ENCODE peak calls at places on chromosome 15, in four cellular contexts. J is K562, B is GM12878, F is HepG2. H is an unnamed sample.

GRCh38 chr15:58003810-58004209 is 61.7 kb downstream of the ALDH1A2 start:
- DNase-seq in F (no peak), J (no peak), B (no peak), H (no peak)

GRCh38 chr15:80591938-80592825 is 102.9 kb upstream of the ABHD17C start:
- DNase-seq in B (no peak), F (no peak), J (no peak), H (no peak)

GRCh38 chr15:25596644-25597562 is 158.1 kb upstream of the UBE3A start:
- DNase-seq in J (no peak), F (no peak), B (no peak), H (no peak)

GRCh38 chr15:47750030-47750739 is 32.9 kb downstream of the SEMA6D start:
- DNase-seq in B (no peak), J (no peak), F (no peak), H (no peak)

GRCh38 chr15:40115670-40116093 is 7.0 kb upstream of the BMF start:
- DNase-seq in F (peak; percentile 54), B (peak; percentile 83), J (no peak), H (no peak)

GRCh38 chr15:48628832-48629231 is 16.7 kb downstream of the FBN1 start:
- DNase-seq in J (no peak), F (no peak), B (no peak), H (no peak)

GRCh38 chr15:89494941-89495637 is 1.3 kb downstream of the RHCG start:
- DNase-seq in B (no peak), F (no peak), J (peak; percentile 51), H (no peak)

GRCh38 chr15:73683624-73684536 is at the start of gene CD276:
- DNase-seq in J (peak; percentile 72), B (no peak), F (peak; percentile 61), H (peak; percentile 45)

GRCh38 chr15:58483316-58483715 is 51.5 kb downstream of the LIPC start:
- DNase-seq in B (no peak), J (no peak), F (no peak), H (no peak)

GRCh38 chr15:63274427-63274826 is 3.0 kb upstream of the APH1B start:
- DNase-seq in B (no peak), J (no peak), F (no peak), H (no peak)

GRCh38 chr15:80533934-80534333 is 129.8 kb downstream of the ARNT2 start:
- DNase-seq in B (no peak), F (no peak), J (no peak), H (no peak)

GRCh38 chr15:45393851-45394250 is 15.5 kb upstream of the GATM start:
- DNase-seq in J (no peak), F (peak; percentile 59), B (no peak), H (no peak)

GRCh38 chr15:90553248-90553745 is 23.6 kb downstream of the CRTC3 start:
- DNase-seq in F (no peak), B (no peak), J (no peak), H (no peak)

GRCh38 chr15:67937153-67937761 is 97.4 kb upstream of the RNU6-1 start:
- DNase-seq in B (no peak), F (no peak), J (no peak), H (no peak)

GRCh38 chr15:43186003-43186353 is 775 bp downstream of the CCNDBP1 start:
- DNase-seq in F (no peak), B (no peak), J (no peak), H (no peak)

GRCh38 chr15:82739086-82739485 is 29.4 kb upstream of the AP3B2 start:
- DNase-seq in B (no peak), F (no peak), J (peak; percentile 13), H (no peak)

GRCh38 chr15:67479781-67480180 is 41.1 kb upstream of the C15orf61 start:
- DNase-seq in F (no peak), J (no peak), B (no peak), H (no peak)

GRCh38 chr15:32688151-32688639 is 29.6 kb upstream of the GREM1 start:
- DNase-seq in F (peak; percentile 67), J (no peak), B (no peak), H (no peak)

GRCh38 chr15:81097893-81098280 is 36.2 kb upstream of the CFAP161 start:
- DNase-seq in J (no peak), F (no peak), B (no peak), H (no peak)

GRCh38 chr15:47839233-47839867 is 122.0 kb downstream of the SEMA6D start:
- DNase-seq in J (no peak), F (no peak), B (no peak), H (no peak)

GRCh38 chr15:66498501-66499386 is 1.2 kb upstream of the SNAPC5 start:
- DNase-seq in J (no peak), B (no peak), F (peak; percentile 15), H (no peak)

GRCh38 chr15:76799760-76800159 is 105.4 kb downstream of the SCAPER start:
- DNase-seq in J (peak; percentile 10), B (no peak), F (no peak), H (no peak)

GRCh38 chr15:79007066-79007465 is 62.2 kb upstream of the CTSH start:
- DNase-seq in F (peak; percentile 75), B (peak; percentile 40), J (peak; percentile 74), H (peak; percentile 57)

GRCh38 chr15:27937873-27938272 is 161.2 kb downstream of the OCA2 start:
- DNase-seq in B (no peak), J (no peak), F (no peak), H (no peak)
- TF ChIP-seq SRF in B (no peak), J (no peak), F (no peak), H (no peak)

GRCh38 chr15:100114100-100114499 is 227.7 kb downstream of the ADAMTS17 start:
- DNase-seq in J (no peak), B (no peak), F (no peak), H (no peak)

GRCh38 chr15:100113351-100114075 is 228.3 kb downstream of the ADAMTS17 start:
- DNase-seq in B (no peak), J (no peak), F (no peak), H (no peak)

GRCh38 chr15:100111103-100112060 is 230.4 kb downstream of the ADAMTS17 start:
- DNase-seq in J (peak; percentile 11), B (no peak), F (peak; percentile 14), H (peak; percentile 77)

GRCh38 chr15:100112636-100113305 is 229.0 kb downstream of the ADAMTS17 start:
- DNase-seq in F (no peak), J (no peak), B (no peak), H (no peak)

DNA sequence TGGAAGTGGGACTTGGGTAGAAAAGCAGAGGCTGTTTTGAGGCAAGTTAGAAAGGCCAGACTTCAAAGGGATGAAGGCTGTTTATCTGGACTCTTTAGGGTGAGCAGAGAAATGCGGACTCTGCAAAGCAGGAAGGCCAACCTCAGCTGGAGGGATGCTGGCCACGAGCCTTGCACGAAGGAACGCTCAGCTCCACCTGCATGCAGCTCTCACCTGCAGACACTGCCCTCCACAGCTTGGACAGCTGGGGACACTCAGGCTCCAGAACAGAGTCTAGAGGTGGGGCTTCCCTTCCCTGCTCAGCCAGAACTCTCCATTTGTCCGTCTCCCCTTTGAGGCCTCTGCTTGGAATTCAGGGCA is 229.7 kb downstream of the ADAMTS17 start:
- DNase-seq in B (no peak), J (no peak), F (no peak), H (no peak)
- TF ChIP-seq SRF in B (no peak), J (no peak), F (no peak), H (no peak)

DNA sequence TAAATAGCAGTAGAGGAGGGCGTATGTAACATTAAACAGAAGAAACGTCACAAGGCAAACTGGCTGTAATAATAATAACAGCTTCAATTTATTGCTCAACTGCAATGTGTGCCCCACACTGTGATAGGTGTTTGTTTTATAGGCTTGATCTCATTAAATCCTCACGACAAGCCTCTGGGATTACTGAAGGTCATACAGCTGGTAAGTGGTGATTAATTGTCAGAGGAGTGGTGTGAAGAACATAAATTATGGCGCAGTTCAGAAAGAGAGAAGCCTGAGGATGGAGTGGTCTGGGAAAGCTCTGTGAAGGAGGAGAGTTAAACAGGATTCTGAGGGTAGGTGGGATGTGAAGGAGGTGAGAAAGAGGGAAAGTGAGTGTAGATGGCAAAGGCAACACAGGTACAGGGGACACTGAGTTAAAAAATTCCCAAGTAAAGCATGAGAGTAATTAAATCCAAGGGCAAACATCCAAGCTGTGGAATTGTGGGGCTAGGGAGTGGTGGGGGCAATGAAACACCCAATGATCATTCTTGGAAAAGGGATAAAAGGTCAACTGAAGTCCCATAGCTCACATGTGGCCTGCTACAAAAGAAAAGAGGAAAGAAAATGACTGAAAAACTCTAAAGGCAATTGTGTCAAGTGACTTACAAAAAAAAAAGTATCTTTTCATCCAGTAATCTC is 16.5 kb upstream of the GLCE start:
- DNase-seq in J (no peak), F (no peak), B (no peak), H (no peak)
- TF ChIP-seq SRF in J (no peak), F (no peak), B (no peak), H (no peak)

GRCh38 chr15:64521201-64521600 is 60.8 kb downstream of the ZNF609 start:
- DNase-seq in B (no peak), J (no peak), F (no peak), H (no peak)

GRCh38 chr15:64522226-64522823 is 61.9 kb downstream of the ZNF609 start:
- DNase-seq in B (no peak), F (no peak), J (no peak), H (no peak)

GRCh38 chr15:64521726-64522164 is 61.4 kb downstream of the ZNF609 start:
- DNase-seq in J (peak; percentile 33), F (peak; percentile 78), B (no peak), H (peak; percentile 68)

GRCh38 chr15:64523240-64523639 is 62.9 kb downstream of the ZNF609 start:
- DNase-seq in F (no peak), J (no peak), B (no peak), H (no peak)

DNA sequence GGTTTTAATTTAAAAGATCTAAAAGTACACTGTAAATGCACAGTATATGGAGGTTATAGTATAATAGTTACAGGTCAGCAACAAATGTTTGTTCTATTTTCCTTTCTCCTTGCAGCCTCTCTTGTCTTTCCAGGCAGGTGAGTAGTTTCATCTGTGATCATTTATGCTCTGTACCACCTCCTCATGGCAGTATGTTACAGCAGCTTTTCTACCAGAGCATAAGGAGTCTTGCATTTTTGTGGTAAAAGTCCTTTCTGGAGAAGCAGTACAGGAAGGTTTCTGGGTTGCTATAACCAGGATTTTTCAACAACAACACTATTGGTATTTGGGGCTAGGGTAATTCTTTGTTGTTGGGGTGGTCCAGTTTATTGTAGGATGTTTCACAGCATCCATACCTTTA is 59.5 kb downstream of the ZNF609 start:
- DNase-seq in B (no peak), J (no peak), F (no peak), H (no peak)
- TF ChIP-seq SRF in B (no peak), J (no peak), F (no peak), H (no peak)

GRCh38 chr15:27774638-27775037 is 324.5 kb downstream of the OCA2 start:
- DNase-seq in B (no peak), J (no peak), F (no peak), H (no peak)
- TF ChIP-seq SRF in B (no peak), J (no peak), F (no peak), H (no peak)

DNA sequence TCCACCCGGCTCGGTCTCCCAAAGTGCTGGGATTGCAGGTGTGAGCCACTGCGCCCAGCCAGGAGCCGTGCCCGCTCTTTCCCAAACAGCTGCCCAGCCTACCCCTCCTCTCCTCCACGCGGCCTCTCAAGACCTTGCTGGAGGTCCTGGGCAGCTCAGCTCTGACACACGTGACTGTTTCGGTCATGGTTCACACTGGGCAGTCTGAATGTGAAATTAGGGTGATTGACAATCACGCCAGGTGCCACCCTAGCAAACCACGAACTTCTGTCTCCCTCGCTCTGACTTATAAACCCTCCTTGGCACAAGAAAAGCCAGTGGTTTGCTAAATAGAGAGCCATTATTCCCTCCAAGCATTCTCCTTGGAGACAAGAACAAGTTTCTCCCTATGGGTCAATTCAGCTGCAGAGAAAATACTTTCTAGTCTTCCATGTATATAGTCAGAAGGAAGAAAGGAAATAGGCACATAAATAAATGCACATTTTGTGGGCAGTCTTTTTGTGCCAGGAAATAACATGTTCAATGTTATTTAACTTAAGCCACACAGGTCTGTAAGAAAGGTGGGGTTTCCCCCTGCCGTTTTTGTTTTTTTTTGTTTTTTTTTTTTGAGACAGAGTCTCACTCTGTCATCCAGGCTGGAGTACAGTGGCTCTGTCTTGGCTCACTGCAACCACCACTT is 121.9 kb upstream of the MEF2A start:
- DNase-seq in B (no peak), F (no peak), J (no peak), H (no peak)
- TF ChIP-seq SRF in B (no peak), F (no peak), J (no peak), H (no peak)

H was measured in HCT116.